ENCODE peak calls at places on chromosomes 5 and 9, in four cellular contexts. O is K562, X is GM12878, M is HL-60. N is an unnamed sample.

GRCh38 chr9:92158097-92158601 is 42.9 kb upstream of the SPTLC1 start:
- DNase-seq in O (no peak), X (no peak), M (no peak), N (no peak)

GRCh38 chr5:2017540-2018389 is 135.0 kb upstream of the IRX4 start:
- DNase-seq in O (peak; percentile 64), X (no peak), M (no peak), N (peak; percentile 46)

GRCh38 chr5:25414746-25415145 is 770.0 kb upstream of the CDH10 start:
- DNase-seq in O (no peak), X (no peak), M (no peak), N (no peak)

GRCh38 chr9:129124507-129125069 is 13.4 kb downstream of the PTPA start:
- DNase-seq in O (no peak), X (no peak), M (no peak), N (no peak)

GRCh38 chr9:86639899-86640379 is 285.7 kb upstream of the TUT7 start:
- DNase-seq in O (no peak), X (no peak), M (no peak), N (no peak)

GRCh38 chr9:82101475-82101874 is 112.9 kb downstream of the SPATA31D1 start:
- DNase-seq in O (no peak), X (no peak), M (no peak), N (no peak)

GRCh38 chr5:172180936-172181335 is 7.1 kb downstream of the STK10 start:
- DNase-seq in O (no peak), X (no peak), M (no peak), N (no peak)

GRCh38 chr9:33329996-33330395 is 39.7 kb downstream of the NFX1 start:
- DNase-seq in O (no peak), X (no peak), M (no peak), N (no peak)

GRCh38 chr5:76715734-76716455 is at the start of gene F2R:
- DNase-seq in O (peak; percentile 85), X (no peak), M (no peak), N (peak; percentile 69)

GRCh38 chr5:154276932-154277331 is 86.4 kb downstream of the GALNT10 start:
- DNase-seq in O (peak; percentile 68), X (no peak), M (no peak), N (no peak)

GRCh38 chr5:167801999-167802398 is 489.4 kb upstream of the WWC1 start:
- DNase-seq in O (no peak), X (no peak), M (no peak), N (no peak)

GRCh38 chr9:132041825-132042224 is 37.8 kb downstream of the MED27 start:
- DNase-seq in O (no peak), X (no peak), M (no peak), N (no peak)

GRCh38 chr5:2985718-2986117 is 234.2 kb upstream of the IRX2 start:
- DNase-seq in O (no peak), X (no peak), M (no peak), N (no peak)

GRCh38 chr5:132090107-132090506 is 16.5 kb downstream of the CSF2 start:
- DNase-seq in O (no peak), X (no peak), M (no peak), N (no peak)

GRCh38 chr5:157100140-157100679 is 8.6 kb downstream of the HAVCR2 start:
- DNase-seq in O (no peak), X (peak; percentile 11), M (peak; percentile 57), N (no peak)

GRCh38 chr9:35756275-35756742 is 2.2 kb upstream of the MSMP start:
- DNase-seq in O (no peak), X (no peak), M (no peak), N (no peak)

GRCh38 chr9:89376286-89376685 is 58.0 kb downstream of the SECISBP2 start:
- DNase-seq in O (no peak), X (no peak), M (no peak), N (no peak)

GRCh38 chr5:143217065-143217803 is 186.3 kb downstream of the NR3C1 start:
- DNase-seq in O (peak; percentile 34), X (no peak), M (peak; percentile 56), N (no peak)

GRCh38 chr9:90003046-90003355 is 398.2 kb downstream of the GADD45G start:
- DNase-seq in O (no peak), X (no peak), M (no peak), N (no peak)

GRCh38 chr5:98770158-98770910 is 3.1 kb upstream of the RGMB start:
- DNase-seq in O (no peak), X (no peak), M (peak; percentile 23), N (peak; percentile 20)

GRCh38 chr9:20292002-20292401 is 330.3 kb downstream of the MLLT3 start:
- DNase-seq in O (no peak), X (no peak), M (no peak), N (no peak)

GRCh38 chr5:102595332-102595731 is 96.5 kb upstream of the SLCO6A1 start:
- DNase-seq in O (no peak), X (no peak), M (no peak), N (no peak)

GRCh38 chr5:62547929-62548678 is 30.5 kb upstream of the LRRC70 start:
- DNase-seq in O (no peak), X (no peak), M (no peak), N (no peak)

GRCh38 chr5:177478711-177479646 is 5.5 kb upstream of the DBN1 start:
- DNase-seq in O (no peak), X (no peak), M (peak; percentile 79), N (no peak)
- TF ChIP-seq SPI1 in O (peak; percentile 30), X (peak; percentile 22), M (peak; percentile 75), N (no peak)

GRCh38 chr5:88818296-88818695 is 64.7 kb downstream of the MEF2C start:
- DNase-seq in O (no peak), X (no peak), M (no peak), N (no peak)

GRCh38 chr5:88815048-88815789 is 67.8 kb downstream of the MEF2C start:
- DNase-seq in O (no peak), X (no peak), M (no peak), N (no peak)

GRCh38 chr5:88813244-88813643 is 69.7 kb downstream of the MEF2C start:
- DNase-seq in O (peak; percentile 12), X (no peak), M (no peak), N (no peak)

GRCh38 chr5:88819332-88819999 is 63.5 kb downstream of the MEF2C start:
- DNase-seq in O (no peak), X (no peak), M (no peak), N (no peak)

GRCh38 chr5:88813805-88814584 is 69.0 kb downstream of the MEF2C start:
- DNase-seq in O (peak; percentile 38), X (no peak), M (no peak), N (no peak)
- TF ChIP-seq SPI1 in O (no peak), X (no peak), M (no peak), N (no peak)

GRCh38 chr5:112018846-112019245 is 261.9 kb upstream of the NREP start:
- DNase-seq in O (no peak), X (peak; percentile 46), M (no peak), N (no peak)
- TF ChIP-seq SPI1 in O (no peak), X (peak; percentile 54), M (no peak), N (peak; percentile 7)

DNA sequence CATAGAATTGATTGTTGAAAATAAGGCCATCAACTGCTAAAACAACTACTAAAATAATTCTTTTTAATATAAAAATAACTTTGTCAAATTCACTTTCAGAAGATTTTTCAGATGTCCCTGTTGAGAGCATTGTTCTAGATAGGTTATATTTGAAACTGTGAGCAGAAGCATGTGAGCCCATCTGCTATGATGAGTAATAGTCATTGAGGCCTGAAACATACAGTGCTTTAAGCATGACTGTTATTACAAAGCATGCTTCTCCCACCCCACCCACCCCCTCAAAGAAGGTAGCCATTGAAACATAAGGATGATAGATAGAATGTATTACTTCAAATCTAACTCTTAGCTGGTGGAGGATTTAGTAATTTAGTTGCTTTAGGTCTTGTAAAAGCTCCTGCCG is 86.0 kb downstream of the UHRF2 start:
- DNase-seq in O (no peak), X (no peak), M (no peak), N (no peak)
- TF ChIP-seq SPI1 in O (no peak), X (no peak), M (no peak), N (no peak)

GRCh38 chr5:23506329-23507236 is 826 bp upstream of the PRDM9 start:
- DNase-seq in O (no peak), X (no peak), M (no peak), N (no peak)
- TF ChIP-seq SPI1 in O (no peak), X (no peak), M (no peak), N (no peak)

GRCh38 chr5:139637438-139638089 is 10.6 kb upstream of the CXXC5 start:
- DNase-seq in O (peak; percentile 93), X (no peak), M (no peak), N (peak; percentile 80)
- TF ChIP-seq SPI1 in O (no peak), X (no peak), M (no peak), N (no peak)

DNA sequence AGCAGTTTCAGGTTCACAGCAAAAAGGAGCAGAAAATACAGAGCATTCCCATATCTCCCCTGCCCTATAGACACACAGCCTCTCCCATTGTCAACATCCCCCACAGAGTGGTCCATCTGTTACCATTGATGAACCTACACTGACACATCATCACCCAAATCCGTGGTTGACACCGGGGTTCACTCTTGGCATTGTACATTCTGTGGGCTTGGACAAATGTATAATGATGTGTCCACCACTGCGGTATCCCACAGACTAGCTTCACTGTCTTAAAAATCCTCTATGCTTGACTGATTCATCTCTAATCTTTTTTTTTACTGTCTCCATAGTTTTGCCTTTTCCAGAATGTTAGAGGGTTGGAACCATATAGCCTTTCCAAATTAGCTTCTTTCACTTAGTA is 120.8 kb upstream of the SPATA31C2 start:
- DNase-seq in O (no peak), X (no peak), M (no peak), N (no peak)
- TF ChIP-seq SPI1 in O (no peak), X (no peak), M (no peak), N (no peak)